ENCODE peak calls at places on chromosomes 13 and 19, in five cellular contexts. X is body of pancreas, D is heart left ventricle, U is tibial nerve, R is cardiac muscle cell. K is an unnamed sample.

GRCh38 chr19:33235269-33235995 is 9.8 kb upstream of the SLC7A10 start:
- DNase-seq in D (peak; percentile 68), X (peak; percentile 78), R (peak; percentile 85), U (peak; percentile 92), K (peak; percentile 82)

GRCh38 chr19:11598746-11599145 is 1.5 kb downstream of the ZNF627 start:
- DNase-seq in R (no peak), X (no peak), U (no peak), D (no peak), K (no peak)

GRCh38 chr13:100887729-100888151 is 213.1 kb upstream of the TMTC4 start:
- DNase-seq in X (peak; percentile 3), U (no peak), D (no peak), R (peak; percentile 23), K (no peak)

GRCh38 chr13:95553614-95554385 is 1.3 kb downstream of the CLDN10 start:
- DNase-seq in U (no peak), D (no peak), R (peak; percentile 34), X (peak; percentile 83), K (peak; percentile 13)

GRCh38 chr19:13850910-13851753 is 25.8 kb upstream of the NANOS3 start:
- DNase-seq in D (peak; percentile 92), R (no peak), U (peak; percentile 80), X (peak; percentile 91), K (peak; percentile 81)

GRCh38 chr13:23674795-23675640 is 104.8 kb downstream of the TNFRSF19 start:
- DNase-seq in R (no peak), U (no peak), X (no peak), D (no peak), K (no peak)

GRCh38 chr19:14021474-14021873 is 6.5 kb upstream of the RLN3 start:
- DNase-seq in D (no peak), U (no peak), R (no peak), X (no peak), K (no peak)

GRCh38 chr13:75864718-75865117 is 228.6 kb downstream of the LMO7 start:
- DNase-seq in X (no peak), U (no peak), D (no peak), R (no peak), K (no peak)

GRCh38 chr19:35596366-35596999 is 10.5 kb downstream of the PMIS2 start:
- DNase-seq in R (no peak), D (no peak), U (no peak), X (no peak), K (no peak)

GRCh38 chr19:19106061-19106551 is 32.2 kb downstream of the TMEM161A start:
- DNase-seq in D (peak; percentile 47), R (peak; percentile 21), U (no peak), X (no peak), K (no peak)

GRCh38 chr19:43934055-43934984 is 762 bp downstream of the ZNF45 start:
- DNase-seq in D (no peak), X (no peak), R (peak; percentile 3), U (no peak), K (no peak)

GRCh38 chr13:110124201-110124600 is 182.8 kb downstream of the COL4A1 start:
- DNase-seq in X (no peak), D (no peak), U (no peak), R (no peak), K (no peak)

DNA sequence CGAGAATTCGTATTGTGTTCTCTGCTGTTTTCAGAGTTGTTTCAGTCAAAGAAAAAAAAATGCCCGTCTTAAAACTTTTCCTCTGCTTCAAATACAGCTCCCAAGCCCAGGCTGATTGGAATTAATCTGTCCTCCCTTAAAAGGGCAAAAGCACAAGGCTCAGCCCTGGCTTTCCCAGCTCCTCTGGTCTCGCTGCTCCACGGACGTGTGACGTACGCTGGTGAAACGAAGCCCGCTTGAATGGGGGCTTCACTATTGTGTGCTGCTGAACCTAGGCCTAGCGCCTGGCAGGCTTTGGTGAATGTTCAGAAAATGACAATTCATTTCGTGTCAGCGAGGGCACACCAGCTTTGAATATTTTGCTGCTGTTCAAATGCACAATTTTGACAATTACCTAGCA is 654 bp upstream of the ZNF135 start:
- DNase-seq in U (no peak), X (no peak), D (no peak), R (peak; percentile 8), K (no peak)
- H3K4me3 ChIP-seq in U (peak overlapping the region; percentile 74), X (no peak overlapping the region), D (peak overlapping the region; percentile 63), R (peak overlapping the region; percentile 56), K (no peak overlapping the region)

GRCh38 chr19:46614114-46614701 is 10.7 kb downstream of the PTGIR start:
- DNase-seq in D (peak; percentile 82), U (peak; percentile 91), R (peak; percentile 90), X (peak; percentile 86), K (peak; percentile 86)

GRCh38 chr19:46618670-46619231 is 6.1 kb downstream of the PTGIR start:
- DNase-seq in R (no peak), U (no peak), X (peak; percentile 92), D (no peak), K (no peak)

GRCh38 chr19:46617566-46618079 is 7.3 kb downstream of the PTGIR start:
- DNase-seq in R (no peak), D (no peak), X (peak; percentile 30), U (no peak), K (no peak)

GRCh38 chr19:46615966-46616365 is 8.9 kb downstream of the PTGIR start:
- DNase-seq in U (no peak), R (no peak), D (no peak), X (no peak), K (no peak)

DNA sequence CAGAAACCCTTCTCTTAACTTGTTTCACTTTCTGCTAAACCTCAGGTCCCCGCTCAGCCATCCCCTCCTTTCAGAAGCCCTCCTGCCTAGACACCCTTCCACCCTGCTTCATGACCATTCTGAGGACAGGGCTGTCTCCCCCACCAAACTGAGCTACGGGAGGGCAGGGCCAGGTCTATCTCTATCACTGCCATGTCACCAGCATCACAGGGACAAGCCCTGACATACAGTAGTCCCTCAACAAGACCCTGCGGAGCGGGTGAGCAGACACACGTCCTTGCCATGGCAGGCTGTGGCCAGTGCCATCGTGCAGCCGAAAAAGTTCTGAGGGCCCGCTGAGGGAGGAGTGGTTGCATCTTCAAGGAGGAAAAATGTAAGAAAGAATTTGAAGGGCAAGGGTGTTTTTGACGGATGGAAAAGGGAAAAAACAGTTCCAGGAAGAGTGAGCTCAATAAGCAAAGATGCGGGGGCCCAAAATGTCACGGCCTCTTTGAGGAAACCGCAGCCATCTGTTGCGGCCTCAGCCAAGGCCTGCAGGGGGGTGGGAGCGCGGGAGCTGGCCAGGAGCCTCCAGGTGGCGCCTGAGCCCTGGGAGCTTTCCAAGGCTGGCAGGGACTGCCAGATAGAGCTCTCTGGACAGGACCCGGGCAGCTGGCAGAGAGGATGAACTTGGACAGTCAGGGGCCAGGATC is 8.1 kb downstream of the PTGIR start:
- DNase-seq in U (no peak), D (peak; percentile 64), X (peak; percentile 93), R (peak; percentile 81), K (no peak)
- TF ChIP-seq CTCF in U (no peak), D (peak; percentile 39), X (peak; percentile 50), R (peak; percentile 39), K (peak; percentile 35)

GRCh38 chr13:36630181-36630806 is 43.5 kb upstream of the SERTM1 start:
- DNase-seq in X (no peak), D (no peak), R (no peak), U (no peak), K (no peak)
- H3K27me3 ChIP-seq in X (no peaks in the 10 kb centered on the region), D (no peaks in the 10 kb centered on the region), R (no peaks in the 10 kb centered on the region), U (no peaks in the 10 kb centered on the region), K (no peaks in the 10 kb centered on the region)

GRCh38 chr13:31775148-31775547 is 35.8 kb downstream of the RXFP2 start:
- DNase-seq in D (no peak), R (no peak), U (no peak), X (no peak), K (no peak)

GRCh38 chr13:31775686-31776085 is 36.4 kb downstream of the RXFP2 start:
- DNase-seq in X (peak; percentile 12), D (peak; percentile 65), R (no peak), U (peak; percentile 70), K (peak; percentile 50)

GRCh38 chr13:31774186-31774585 is 34.9 kb downstream of the RXFP2 start:
- DNase-seq in U (no peak), D (no peak), R (no peak), X (no peak), K (no peak)

GRCh38 chr13:31772231-31772630 is 32.9 kb downstream of the RXFP2 start:
- DNase-seq in R (no peak), D (no peak), X (no peak), U (no peak), K (no peak)

DNA sequence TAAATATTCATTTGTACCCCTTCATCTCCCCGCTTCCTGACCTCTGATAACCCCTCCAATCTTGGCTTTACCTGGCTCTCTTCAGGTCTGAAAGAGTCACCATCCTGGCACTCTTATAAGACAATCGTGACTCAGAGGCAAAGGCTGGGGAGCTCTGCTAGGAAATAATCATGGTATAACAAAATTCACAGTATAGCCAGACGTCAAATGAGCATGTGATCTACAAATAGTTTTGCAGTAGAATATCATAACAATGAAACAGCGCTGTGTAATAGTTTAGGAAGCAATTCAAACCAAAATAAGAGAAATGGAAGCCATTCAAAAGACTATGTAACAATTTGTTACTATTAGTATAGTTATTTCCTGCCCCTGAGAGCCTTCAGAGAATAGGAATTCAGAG is 34.2 kb downstream of the RXFP2 start:
- DNase-seq in X (no peak), R (no peak), U (no peak), D (no peak), K (no peak)
- H3K4me3 ChIP-seq in X (no peak overlapping the region), R (no peak overlapping the region), U (no peak overlapping the region), D (no peak overlapping the region), K (peak overlapping the region; percentile 18)

GRCh38 chr19:45150731-45151725 is 9.8 kb downstream of the NKPD1 start:
- DNase-seq in X (no peak), R (no peak), U (no peak), D (peak; percentile 20), K (no peak)

GRCh38 chr19:45151821-45152503 is 8.8 kb downstream of the NKPD1 start:
- DNase-seq in X (no peak), D (no peak), U (no peak), R (no peak), K (no peak)

GRCh38 chr19:45153339-45154063 is 7.3 kb downstream of the NKPD1 start:
- DNase-seq in R (peak; percentile 82), X (peak; percentile 24), D (peak; percentile 49), U (no peak), K (peak; percentile 17)

GRCh38 chr19:45154064-45154827 is 6.5 kb downstream of the NKPD1 start:
- DNase-seq in R (no peak), D (peak; percentile 79), X (peak; percentile 13), U (no peak), K (no peak)

GRCh38 chr19:45152504-45153338 is 8.1 kb downstream of the NKPD1 start:
- DNase-seq in X (peak; percentile 54), R (no peak), D (peak; percentile 62), U (peak; percentile 13), K (peak; percentile 42)
- TF ChIP-seq CTCF in X (no peak), R (no peak), D (no peak), U (no peak), K (no peak)

DNA sequence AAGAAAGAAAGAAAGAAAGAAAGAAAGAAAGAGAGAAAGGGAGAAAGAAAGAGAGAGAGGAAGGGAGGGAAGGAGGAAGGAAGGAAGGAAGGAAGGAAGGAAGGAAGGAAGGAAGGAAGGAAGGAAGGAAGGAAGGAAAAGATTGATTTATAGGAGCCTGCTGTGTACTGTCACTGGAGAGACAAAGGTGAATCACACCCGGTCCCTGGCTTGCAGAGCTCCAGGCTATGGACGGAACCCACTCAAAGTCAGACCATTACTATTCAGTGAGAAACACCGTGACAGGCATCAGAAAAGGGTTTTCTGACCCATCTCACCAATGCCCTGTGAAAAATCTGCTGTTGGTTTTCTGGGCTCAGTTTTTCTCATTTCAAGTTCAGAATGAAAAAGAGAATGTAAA is 7.3 kb upstream of the CEACAM6 start:
- DNase-seq in R (no peak), X (no peak), U (no peak), D (no peak), K (no peak)
- H3K27me3 ChIP-seq in R (no peaks in the 10 kb centered on the region), X (no peaks in the 10 kb centered on the region), U (no peaks in the 10 kb centered on the region), D (peaks cover 3% of the 10 kb centered on the region), K (peaks cover 55% of the 10 kb centered on the region)

GRCh38 chr13:98761979-98762616 is 9.6 kb upstream of the SLC15A1 start:
- DNase-seq in R (no peak), X (no peak), U (no peak), D (no peak), K (no peak)
- H3K4me3 ChIP-seq in R (no peak overlapping the region), X (no peak overlapping the region), U (no peak overlapping the region), D (no peak overlapping the region), K (peak overlapping the region; percentile 24)

K was measured in heart right ventricle.